ENCODE peak calls at places on chromosomes 11 and 22, in nine cellular contexts. N is cerebellar cortex; I is stomach; S is naive B cell; W is uterus; D is GM19239; C is stimulated activated CD4-positive, alpha-beta T cell treated with anti-CD3 and anti-CD28 coated beads, TNF-alpha, amount 100 ng/mL, for 1 hour; B is right cardiac atrium; Q is astrocyte of the cerebellum. T is an unnamed sample.

GRCh38 chr11:8867035-8867434 is 44.0 kb upstream of the AKIP1 start:
- DNase-seq in N (no peak), I (no peak), S (no peak), W (no peak), D (no peak), C (no peak), B (no peak), Q (no peak), T (no peak)

GRCh38 chr11:28756977-28757376 is 648.8 kb downstream of the METTL15 start:
- DNase-seq in N (no peak), I (no peak), S (no peak), W (no peak), D (no peak), C (no peak), B (no peak), Q (peak; percentile 57), T (no peak)

GRCh38 chr11:102850973-102851745 is 7.8 kb upstream of the MMP3 start:
- DNase-seq in N (no peak), I (no peak), S (no peak), W (no peak), D (no peak), C (no peak), B (no peak), Q (peak; percentile 72), T (no peak)

GRCh38 chr11:130819561-130819960 is 96.7 kb downstream of the SNX19 start:
- DNase-seq in N (no peak), I (no peak), S (no peak), W (no peak), D (no peak), C (no peak), B (no peak), Q (no peak), T (no peak)

GRCh38 chr11:11243790-11244469 is 109.1 kb downstream of the CSNK2A3 start:
- DNase-seq in N (no peak), I (no peak), S (peak; percentile 21), W (peak; percentile 66), D (peak; percentile 23), C (no peak), B (peak; percentile 61), Q (no peak), T (peak; percentile 70)

GRCh38 chr11:68137833-68138232 is 16.6 kb upstream of the CHKA start:
- DNase-seq in N (no peak), I (no peak), S (no peak), W (no peak), D (no peak), C (no peak), B (no peak), Q (no peak), T (no peak)

GRCh38 chr11:131841028-131841427 is 470.6 kb downstream of the NTM start:
- DNase-seq in N (no peak), I (no peak), S (no peak), W (no peak), D (no peak), C (no peak), B (no peak), Q (no peak), T (no peak)

GRCh38 chr22:35314161-35314942 is 14.7 kb downstream of the TOM1 start:
- DNase-seq in N (no peak), I (no peak), S (no peak), W (peak; percentile 12), D (no peak), C (no peak), B (no peak), Q (no peak), T (no peak)

GRCh38 chr22:44172370-44173108 is 8.2 kb upstream of the PARVG start:
- DNase-seq in N (peak; percentile 25), I (peak; percentile 52), S (peak; percentile 71), W (no peak), D (peak; percentile 56), C (no peak), B (peak; percentile 62), Q (no peak), T (no peak)

GRCh38 chr11:76510060-76511047 is 65.5 kb downstream of the EMSY start:
- DNase-seq in N (peak; percentile 21), I (no peak), S (no peak), W (no peak), D (no peak), C (no peak), B (no peak), Q (peak; percentile 85), T (no peak)

GRCh38 chr11:112524808-112525207 is 264.1 kb upstream of the PLET1 start:
- DNase-seq in N (no peak), I (peak; percentile 35), S (no peak), W (no peak), D (no peak), C (no peak), B (peak; percentile 25), Q (no peak), T (no peak)

GRCh38 chr22:33111491-33111890 is 53.3 kb upstream of the SYN3 start:
- DNase-seq in N (no peak), I (no peak), S (no peak), W (no peak), D (no peak), C (no peak), B (no peak), Q (no peak), T (no peak)

GRCh38 chr22:44876921-44877320 is 124.5 kb downstream of the ARHGAP8 start:
- DNase-seq in N (no peak), I (no peak), S (no peak), W (no peak), D (no peak), C (no peak), B (no peak), Q (no peak), T (no peak)

GRCh38 chr11:22491826-22492225 is 133.8 kb downstream of the FANCF start:
- DNase-seq in N (peak; percentile 20), I (no peak), S (no peak), W (no peak), D (no peak), C (no peak), B (no peak), Q (peak; percentile 87), T (no peak)

GRCh38 chr11:76551400-76551799 is 106.6 kb downstream of the EMSY start:
- DNase-seq in N (no peak), I (no peak), S (peak; percentile 11), W (no peak), D (no peak), C (no peak), B (no peak), Q (no peak), T (no peak)

GRCh38 chr22:39569066-39569465 is 1.5 kb upstream of the CACNA1I start:
- DNase-seq in N (no peak), I (no peak), S (no peak), W (no peak), D (no peak), C (no peak), B (no peak), Q (no peak), T (no peak)

GRCh38 chr11:93209476-93209875 is 11.7 kb upstream of the SLC36A4 start:
- DNase-seq in N (no peak), I (no peak), S (no peak), W (no peak), D (no peak), C (no peak), B (no peak), Q (no peak), T (no peak)

GRCh38 chr11:97965849-97966646 is 1054.7 kb upstream of the CNTN5 start:
- DNase-seq in N (no peak), I (no peak), S (no peak), W (no peak), D (no peak), C (no peak), B (no peak), Q (peak; percentile 66), T (no peak)

GRCh38 chr11:69863544-69864200 is 44.5 kb upstream of the FGF3 start:
- DNase-seq in N (no peak), I (no peak), S (no peak), W (no peak), D (no peak), C (no peak), B (no peak), Q (no peak), T (no peak)